ENCODE peak calls at places on chromosomes 2 and 18, in four cellular contexts. R is K562, G is pancreas, X is RWPE1. U is an unnamed sample.

GRCh38 chr2:98134138-98134537 is 47.2 kb downstream of the VWA3B start:
- DNase-seq in R (no peak), G (no peak), X (no peak), U (no peak)

GRCh38 chr2:179179719-179180118 is 84.9 kb downstream of the SESTD1 start:
- DNase-seq in R (no peak), G (no peak), X (no peak), U (no peak)

GRCh38 chr2:45776160-45776955 is 124.9 kb downstream of the PRKCE start:
- DNase-seq in R (no peak), G (no peak), X (no peak), U (no peak)

GRCh38 chr2:157838442-157839161 is 37.5 kb downstream of the ACVR1 start:
- DNase-seq in R (peak; percentile 87), G (peak; percentile 70), X (peak; percentile 63), U (no peak)

GRCh38 chr2:178119181-178119922 is 7.1 kb downstream of the RBM45 start:
- DNase-seq in R (no peak), G (no peak), X (no peak), U (no peak)

GRCh38 chr2:36556847-36557246 is 41.1 kb downstream of the FEZ2 start:
- DNase-seq in R (no peak), G (no peak), X (no peak), U (no peak)

GRCh38 chr2:187008111-187008510 is 159.1 kb upstream of the ZSWIM2 start:
- DNase-seq in R (no peak), G (no peak), X (no peak), U (no peak)

GRCh38 chr2:230797515-230798495 is 66.9 kb upstream of the ITM2C start:
- DNase-seq in R (peak; percentile 11), G (peak; percentile 25), X (no peak), U (no peak)

GRCh38 chr2:25228848-25229674 is 60.7 kb upstream of the POMC start:
- DNase-seq in R (peak; percentile 91), G (peak; percentile 61), X (peak; percentile 89), U (no peak)

GRCh38 chr2:180291060-180291459 is 284.0 kb upstream of the CWC22 start:
- DNase-seq in R (no peak), G (no peak), X (peak; percentile 29), U (no peak)

GRCh38 chr2:14567561-14567960 is 65.0 kb upstream of the LRATD1 start:
- DNase-seq in R (no peak), G (no peak), X (peak; percentile 20), U (no peak)

GRCh38 chr18:33717339-33717738 is 139.3 kb downstream of the ASXL3 start:
- DNase-seq in R (no peak), G (no peak), X (no peak), U (no peak)

GRCh38 chr2:193810533-193810932 is 1615.8 kb upstream of the TMEFF2 start:
- DNase-seq in R (no peak), G (no peak), X (no peak), U (no peak)

GRCh38 chr18:555705-556402 is 24.3 kb upstream of the CETN1 start:
- DNase-seq in R (no peak), G (no peak), X (no peak), U (no peak)

GRCh38 chr18:68275616-68276015 is 439.3 kb downstream of the TMX3 start:
- DNase-seq in R (no peak), G (no peak), X (peak; percentile 21), U (no peak)
- H3K27ac ChIP-seq in R (no peak overlapping the region), G (no peak overlapping the region), X (no peak overlapping the region), U (no peak overlapping the region)

GRCh38 chr2:140085674-140086073 is 1305.5 kb upstream of the NXPH2 start:
- DNase-seq in R (no peak), G (no peak), X (no peak), U (no peak)
- TF ChIP-seq CTCF in R (no peak), G (no peak), X (no peak), U (no peak)

GRCh38 chr2:201135396-201135795 is 19.4 kb downstream of the CFLAR start:
- DNase-seq in R (no peak), G (no peak), X (no peak), U (no peak)
- H3K27ac ChIP-seq in R (no peak overlapping the region), G (no peak overlapping the region), X (no peak overlapping the region), U (peak overlapping the region; percentile 2)

DNA sequence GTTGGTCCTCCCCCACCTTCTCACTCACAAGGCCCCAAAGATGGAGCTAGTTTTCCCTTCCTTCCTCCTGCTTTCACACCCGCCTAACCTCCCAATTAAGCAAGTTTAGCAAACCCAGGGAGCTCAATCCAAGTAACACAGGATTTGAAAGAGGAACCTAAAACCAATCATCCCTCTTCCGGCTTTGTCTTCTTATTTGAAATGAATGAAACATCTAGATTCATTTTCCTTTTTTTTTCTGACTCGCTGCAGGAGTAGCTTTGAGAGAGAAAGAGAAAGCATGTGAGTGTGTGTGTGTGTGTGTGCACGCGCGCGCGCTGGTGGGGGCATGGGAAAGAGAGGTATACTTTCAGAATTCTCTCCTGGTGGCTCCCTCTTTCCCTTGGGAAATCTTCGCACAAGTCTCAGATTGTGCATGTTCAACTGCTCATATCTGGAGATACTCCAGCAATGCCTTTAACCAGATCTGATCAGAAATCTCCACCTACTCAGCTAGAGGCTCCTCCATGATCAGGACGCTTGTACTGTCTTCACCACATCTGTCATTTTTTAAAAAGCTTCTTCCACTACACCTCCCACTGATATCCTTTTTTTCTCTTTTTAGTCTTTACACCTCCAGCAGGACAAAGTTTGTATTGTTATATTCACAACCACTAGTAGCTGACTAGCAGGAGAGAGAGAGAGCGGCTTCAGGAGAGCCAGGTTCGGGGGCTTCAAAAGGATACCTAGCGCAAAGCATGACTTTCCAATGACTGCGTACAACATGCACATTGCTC is 1.6 kb downstream of the SLC8A1 start:
- DNase-seq in R (no peak), G (no peak), X (no peak), U (no peak)
- TF ChIP-seq CTCF in R (no peak), G (no peak), X (no peak), U (no peak)

DNA sequence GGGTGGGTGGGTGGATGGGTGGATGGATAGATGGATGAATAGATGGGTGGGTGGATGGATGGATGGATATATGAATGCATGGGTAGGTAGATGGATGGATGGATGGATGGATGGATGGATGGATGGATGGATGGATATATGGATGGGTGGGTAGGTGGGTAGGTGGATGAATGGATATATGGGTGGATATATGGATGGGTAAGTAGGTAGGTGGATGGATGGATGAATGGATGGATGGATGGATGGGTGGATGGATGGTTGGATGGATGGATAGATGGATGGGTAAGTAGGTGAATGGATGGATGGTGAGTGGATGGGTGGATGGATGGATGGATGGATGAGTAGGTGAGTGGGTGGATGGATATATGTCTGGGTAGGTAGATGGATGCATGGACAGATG is 36.1 kb downstream of the MCFD2 start:
- DNase-seq in R (no peak), G (no peak), X (no peak), U (no peak)
- H3K27ac ChIP-seq in R (no peak overlapping the region), G (no peak overlapping the region), X (no peak overlapping the region), U (peak overlapping the region; percentile 85)

GRCh38 chr2:233865838-233866237 is 2.3 kb downstream of the MSL3B start:
- DNase-seq in R (no peak), G (no peak), X (no peak), U (no peak)
- TF ChIP-seq CTCF in R (peak; percentile 39), G (no peak), X (no peak), U (no peak)

U was measured in coronary artery.